ENCODE peak calls at places on chromosomes 3 and 15, in six cellular contexts. Q is neural progenitor cell; B is lower lobe of right lung; E is A549; M is heart left ventricle; X is CD8-positive, alpha-beta memory T cell. F is an unnamed sample.

GRCh38 chr3:32510075-32510724 is 7.5 kb upstream of the CMTM6 start:
- DNase-seq in Q (peak; percentile 77), X (peak; percentile 34), B (no peak), M (no peak), E (peak; percentile 78), F (peak; percentile 80)

GRCh38 chr3:147395975-147396708 is 10.2 kb downstream of the ZIC4 start:
- DNase-seq in E (no peak), Q (peak; percentile 54), M (no peak), B (no peak), X (no peak), F (no peak)

GRCh38 chr3:73029321-73029796 is 32.1 kb upstream of the EBLN2 start:
- DNase-seq in B (no peak), E (peak; percentile 12), X (no peak), Q (no peak), M (no peak), F (no peak)

GRCh38 chr3:169295126-169295525 is 368.4 kb downstream of the MECOM start:
- DNase-seq in M (no peak), X (no peak), B (no peak), E (no peak), Q (no peak), F (no peak)

GRCh38 chr3:48952510-48953118 is 34.0 kb downstream of the ARIH2 start:
- DNase-seq in M (no peak), X (peak; percentile 34), B (peak; percentile 49), Q (peak; percentile 50), E (no peak), F (peak; percentile 62)

GRCh38 chr3:109413049-109413448 is 75.7 kb upstream of the DPPA4 start:
- DNase-seq in E (no peak), X (no peak), Q (no peak), B (no peak), M (no peak), F (no peak)

GRCh38 chr3:66497982-66498671 is 2.7 kb downstream of the LRIG1 start:
- DNase-seq in B (no peak), M (no peak), E (no peak), Q (no peak), X (no peak), F (peak; percentile 52)

GRCh38 chr3:123642182-123642956 is 57.5 kb upstream of the HACD2 start:
- DNase-seq in B (peak; percentile 81), Q (peak; percentile 88), X (peak; percentile 8), E (peak; percentile 79), M (peak; percentile 74), F (peak; percentile 77)

GRCh38 chr3:23203651-23204111 is 554 bp downstream of the UBE2E2 start:
- DNase-seq in E (peak; percentile 14), X (no peak), B (peak; percentile 50), M (no peak), Q (peak; percentile 53), F (peak; percentile 29)

GRCh38 chr15:33195283-33195682 is 769 bp upstream of the FMN1 start:
- DNase-seq in Q (no peak), E (no peak), M (no peak), X (no peak), B (no peak), F (no peak)

GRCh38 chr3:14431928-14432834 is 29.8 kb downstream of the SLC6A6 start:
- DNase-seq in E (peak; percentile 91), B (peak; percentile 96), X (peak; percentile 92), M (peak; percentile 93), Q (no peak), F (peak; percentile 84)

GRCh38 chr3:11604139-11604895 is 39.4 kb downstream of the VGLL4 start:
- DNase-seq in M (no peak), B (no peak), X (no peak), E (no peak), Q (no peak), F (no peak)

GRCh38 chr15:28933710-28934445 is 48.1 kb downstream of the APBA2 start:
- DNase-seq in M (no peak), Q (peak; percentile 38), X (no peak), E (no peak), B (no peak), F (no peak)

GRCh38 chr3:157354722-157355121 is 81.9 kb upstream of the PTX3 start:
- DNase-seq in M (no peak), B (no peak), X (no peak), E (no peak), Q (peak; percentile 55), F (peak; percentile 8)

GRCh38 chr3:13860001-13860400 is 19.9 kb downstream of the WNT7A start:
- DNase-seq in Q (no peak), B (no peak), E (no peak), X (no peak), M (no peak), F (no peak)

GRCh38 chr15:49589030-49589429 is 31.6 kb downstream of the FAM227B start:
- DNase-seq in E (no peak), B (no peak), Q (no peak), X (no peak), M (no peak), F (no peak)

GRCh38 chr3:106957021-106957420 is 420.2 kb upstream of the CCDC54 start:
- DNase-seq in M (no peak), X (no peak), B (no peak), Q (no peak), E (no peak), F (no peak)

GRCh38 chr3:38477057-38477820 is 18.9 kb upstream of the EXOG start:
- DNase-seq in B (no peak), E (no peak), M (no peak), X (no peak), Q (no peak), F (no peak)

GRCh38 chr3:185677146-185677829 is 91.2 kb downstream of the SENP2 start:
- DNase-seq in B (no peak), E (peak; percentile 62), M (no peak), Q (peak; percentile 73), X (no peak), F (peak; percentile 49)

GRCh38 chr3:60086811-60087210 is 1037.0 kb upstream of the CFAP20DC start:
- DNase-seq in E (no peak), Q (no peak), X (no peak), B (no peak), M (no peak), F (no peak)

GRCh38 chr3:192887701-192888100 is 30.0 kb downstream of the MB21D2 start:
- DNase-seq in Q (no peak), X (no peak), E (no peak), M (no peak), B (no peak), F (no peak)

GRCh38 chr3:31979006-31979697 is 1.9 kb downstream of the OSBPL10 start:
- DNase-seq in E (no peak), Q (no peak), B (no peak), M (no peak), X (no peak), F (no peak)

GRCh38 chr3:86967062-86967461 is 23.9 kb downstream of the VGLL3 start:
- DNase-seq in M (no peak), E (no peak), X (no peak), B (no peak), Q (peak; percentile 74), F (no peak)

DNA sequence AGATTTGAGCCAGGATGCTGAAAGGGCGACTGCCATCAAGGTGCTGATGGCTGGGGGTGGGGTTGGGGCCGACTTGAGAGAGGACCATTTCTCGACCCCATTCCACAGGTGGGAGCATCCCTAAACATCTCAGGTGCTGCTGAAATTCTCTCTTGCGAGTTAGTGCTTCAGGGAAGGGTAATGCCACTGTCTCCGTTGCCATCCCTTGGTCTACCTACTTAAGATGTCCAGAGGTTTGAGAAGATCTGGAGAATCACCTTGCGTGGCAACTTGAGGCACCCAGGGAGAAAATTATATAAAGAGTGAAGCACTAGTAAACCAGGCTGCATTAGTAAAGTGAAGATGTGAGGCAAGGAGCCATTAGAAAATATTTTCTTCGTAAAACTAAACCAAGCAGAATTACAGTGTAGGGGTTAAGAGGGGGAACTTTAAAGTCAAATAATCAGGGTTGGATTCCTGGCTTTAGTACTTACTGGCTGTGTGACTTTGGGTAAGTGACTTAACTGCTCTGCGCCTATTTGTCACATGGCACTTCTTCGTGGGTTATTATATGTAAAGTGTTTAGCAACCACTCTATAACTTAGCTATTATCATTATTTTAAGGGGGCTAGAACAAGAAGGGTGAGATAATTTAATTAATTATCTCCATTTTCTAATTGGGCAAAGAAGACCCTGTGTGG is 662 bp upstream of the RFTN1 start:
- DNase-seq in B (no peak), M (no peak), E (no peak), X (no peak), Q (no peak), F (no peak)
- H3K4me1 ChIP-seq in B (peaks cover 58% of the 10 kb centered on the region), M (peaks cover 78% of the 10 kb centered on the region), E (no peaks in the 10 kb centered on the region), X (peaks cover 65% of the 10 kb centered on the region), Q (peaks cover 21% of the 10 kb centered on the region), F (peaks cover 13% of the 10 kb centered on the region)

GRCh38 chr3:50604110-50604621 is 7.4 kb downstream of the CISH start:
- DNase-seq in X (no peak), M (no peak), E (no peak), B (no peak), Q (no peak), F (no peak)
- H3K4me3 ChIP-seq in X (no peak overlapping the region), M (no peak overlapping the region), E (no peak overlapping the region), B (no peak overlapping the region), Q (no peak overlapping the region), F (no peak overlapping the region)

GRCh38 chr3:121542924-121543323 is 2.9 kb downstream of the POLQ start:
- DNase-seq in E (no peak), X (no peak), Q (no peak), B (no peak), M (no peak), F (no peak)

GRCh38 chr3:121545564-121546455 is at the start of gene POLQ:
- DNase-seq in B (peak; percentile 94), M (peak; percentile 92), Q (peak; percentile 93), E (peak; percentile 92), X (peak; percentile 75), F (peak; percentile 94)

DNA sequence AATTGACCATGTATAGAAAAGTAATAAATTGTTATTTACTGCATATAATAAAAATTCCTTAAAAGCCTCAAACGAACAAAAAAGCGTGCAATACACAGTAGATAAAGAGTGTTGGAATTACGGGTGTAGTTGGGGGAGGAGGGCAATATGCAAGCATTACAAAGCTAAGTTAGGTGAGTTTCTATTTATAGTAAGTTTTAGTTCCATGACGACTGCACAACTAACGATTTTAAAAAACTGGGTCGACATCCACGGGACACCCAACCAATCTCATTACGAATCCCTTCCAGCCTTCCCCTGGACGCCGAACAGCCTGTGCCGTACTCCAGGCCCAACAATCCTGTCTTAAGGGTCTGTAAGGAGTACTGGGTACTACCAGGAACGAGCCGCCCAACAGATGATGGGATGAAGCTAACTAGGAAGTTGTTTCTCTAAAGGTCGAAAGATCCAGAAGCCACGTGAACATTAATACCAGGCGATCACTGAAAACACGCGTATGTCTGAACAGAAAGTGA is 682 bp downstream of the POLQ start:
- DNase-seq in Q (peak; percentile 8), B (no peak), M (no peak), E (peak; percentile 31), X (no peak), F (no peak)
- H3K27ac ChIP-seq in Q (no peak overlapping the region), B (no peak overlapping the region), M (no peak overlapping the region), E (peak overlapping the region; percentile 90), X (no peak overlapping the region), F (no peak overlapping the region)

GRCh38 chr3:172321035-172321434 is 127.2 kb downstream of the GHSR start:
- DNase-seq in B (no peak), E (peak; percentile 14), M (no peak), Q (no peak), X (no peak), F (no peak)

GRCh38 chr3:172317984-172318383 is 130.3 kb downstream of the GHSR start:
- DNase-seq in Q (no peak), M (peak; percentile 75), X (no peak), E (peak; percentile 13), B (peak; percentile 53), F (no peak)

GRCh38 chr3:172320468-172320867 is 127.8 kb downstream of the GHSR start:
- DNase-seq in Q (no peak), B (no peak), E (no peak), X (no peak), M (no peak), F (no peak)

GRCh38 chr3:172317481-172317880 is 130.8 kb downstream of the GHSR start:
- DNase-seq in Q (no peak), X (no peak), M (no peak), E (no peak), B (no peak), F (no peak)

GRCh38 chr3:172319653-172320052 is 128.6 kb downstream of the GHSR start:
- DNase-seq in E (no peak), B (no peak), X (no peak), Q (no peak), M (no peak), F (no peak)
- H3K4me1 ChIP-seq in E (peaks cover 64% of the 10 kb centered on the region), B (peaks cover 61% of the 10 kb centered on the region), X (no peaks in the 10 kb centered on the region), Q (peaks cover 3% of the 10 kb centered on the region), M (peaks cover 94% of the 10 kb centered on the region), F (peaks cover 37% of the 10 kb centered on the region)

F was measured in body of pancreas.